ENCODE peak calls at places on chromosomes 3 and 15, in five cellular contexts. Q is activated naive CD8-positive, alpha-beta T cell treated with anti-CD3 and anti-CD28 coated beads, Interleukin-2, amount 50 U/mL, for 24 hours; L is stimulated activated CD4-positive, alpha-beta T cell treated with anti-CD3 and anti-CD28 coated beads, Interleukin-12 subunit alpha, Interleukin-12 subunit beta, amount 100 ng/mL, for 48 hours; T is naive thymus-derived CD4-positive, alpha-beta T cell; R is iPS-NIHi11. I is an unnamed sample.

GRCh38 chr15:70375006-70375409 is 277.3 kb upstream of the TLE3 start:
- DNase-seq in R (no peak), Q (no peak), T (no peak), L (no peak), I (no peak)

GRCh38 chr3:166304509-166305063 is 467.4 kb upstream of the BCHE start:
- DNase-seq in T (no peak), Q (no peak), L (no peak), R (no peak), I (no peak)

GRCh38 chr15:61916104-61916503 is 144.1 kb downstream of the VPS13C start:
- DNase-seq in Q (no peak), T (no peak), R (no peak), L (no peak), I (peak)

GRCh38 chr3:24088782-24089181 is 143.7 kb downstream of the NR1D2 start:
- DNase-seq in Q (no peak), L (no peak), R (peak), T (no peak), I (no peak)

GRCh38 chr3:133488785-133489367 is 84.6 kb upstream of the CDV3 start:
- DNase-seq in R (peak), T (no peak), Q (no peak), L (no peak), I (no peak)

GRCh38 chr3:42023380-42023779 is 61.5 kb upstream of the ULK4 start:
- DNase-seq in T (no peak), R (no peak), L (no peak), Q (peak), I (no peak)

GRCh38 chr3:184774996-184775715 is 36.8 kb upstream of the VPS8 start:
- DNase-seq in R (no peak), T (no peak), Q (no peak), L (no peak), I (no peak)

GRCh38 chr3:16496408-16497222 is 16.9 kb downstream of the RFTN1 start:
- DNase-seq in L (no peak), R (no peak), T (no peak), Q (no peak), I (no peak)

GRCh38 chr15:34855397-34855796 is 60.0 kb upstream of the ACTC1 start:
- DNase-seq in T (no peak), R (no peak), Q (no peak), L (no peak), I (peak)

GRCh38 chr3:42115223-42115622 is 24.1 kb downstream of the TRAK1 start:
- DNase-seq in T (no peak), Q (no peak), L (no peak), R (no peak), I (no peak)

GRCh38 chr3:124201786-124202185 is 209.9 kb upstream of the ROPN1 start:
- DNase-seq in Q (no peak), R (no peak), T (no peak), L (no peak), I (no peak)

GRCh38 chr3:57094606-57095005 is 34.1 kb downstream of the SPATA12 start:
- DNase-seq in Q (no peak), L (no peak), T (no peak), R (no peak), I (no peak)

GRCh38 chr15:96323250-96324162 is 7.0 kb upstream of the NR2F2 start:
- DNase-seq in L (no peak), T (no peak), Q (no peak), R (no peak), I (no peak)

GRCh38 chr3:23861689-23862088 is 55.1 kb downstream of the NKIRAS1 start:
- DNase-seq in Q (no peak), T (no peak), R (no peak), L (no peak), I (no peak)

GRCh38 chr15:44545934-44546802 is 9.2 kb downstream of the EIF3J start:
- DNase-seq in Q (peak), R (no peak), L (peak), T (no peak), I (no peak)

GRCh38 chr3:126082334-126083137 is 1.4 kb downstream of the SLC41A3 start:
- DNase-seq in R (peak), Q (no peak), L (no peak), T (no peak), I (no peak)

GRCh38 chr3:169528289-169528688 is 135.2 kb downstream of the MECOM start:
- DNase-seq in L (no peak), T (no peak), R (no peak), Q (no peak), I (no peak)

GRCh38 chr3:187739561-187740445 is 5.5 kb downstream of the BCL6 start:
- DNase-seq in Q (peak), R (peak), T (peak), L (peak), I (peak)

GRCh38 chr3:125512135-125512920 is 7.7 kb downstream of the SNX4 start:
- DNase-seq in L (no peak), T (no peak), Q (peak), R (no peak), I (no peak)

GRCh38 chr3:182315313-182315712 is 478.0 kb upstream of the ATP11B start:
- DNase-seq in T (no peak), R (no peak), Q (no peak), L (no peak), I (no peak)